ENCODE peak calls at places on chromosomes 6 and 20, in four cellular contexts. Z, W, B and R are unnamed samples.
A peak's percentile ranks its signal among the peaks of the same experiment; 100 is the strongest.

GRCh38 chr6:124955108-124955851 is 7.0 kb upstream of the RNF217 start:
- DNase-seq in Z (no peak), W (no peak), B (no peak), R (no peak)

GRCh38 chr20:33771938-33772337 is 39.2 kb upstream of the CHMP4B start:
- DNase-seq in Z (no peak), W (no peak), B (no peak), R (no peak)

GRCh38 chr6:34195726-34196115 is 41.0 kb upstream of the HMGA1 start:
- DNase-seq in Z (no peak), W (no peak), B (no peak), R (no peak)

GRCh38 chr6:74753883-74754600 is 451.8 kb downstream of the COL12A1 start:
- DNase-seq in Z (no peak), W (no peak), B (no peak), R (no peak)

GRCh38 chr6:26183581-26184408 is 96.6 kb downstream of the HFE start:
- DNase-seq in Z (peak; percentile 85), W (no peak), B (peak; percentile 87), R (peak; percentile 53)

GRCh38 chr20:15703171-15703911 is 869.9 kb downstream of the KIF16B start:
- DNase-seq in Z (peak; percentile 96), W (no peak), B (no peak), R (no peak)

GRCh38 chr6:55399331-55399730 is 72.1 kb downstream of the GFRAL start:
- DNase-seq in Z (no peak), W (no peak), B (no peak), R (no peak)

GRCh38 chr6:144957236-144957937 is 672.3 kb downstream of the UTRN start:
- DNase-seq in Z (no peak), W (no peak), B (no peak), R (no peak)

GRCh38 chr20:63970714-63971431 is 1.1 kb upstream of the ZNF512B start:
- DNase-seq in Z (no peak), W (no peak), B (no peak), R (no peak)

GRCh38 chr6:43468748-43469681 is 8.4 kb upstream of the TJAP1 start:
- DNase-seq in Z (no peak), W (no peak), B (no peak), R (peak; percentile 42)

GRCh38 chr6:1679691-1680068 is 70.0 kb downstream of the FOXC1 start:
- DNase-seq in Z (peak; percentile 42), W (no peak), B (no peak), R (no peak)

GRCh38 chr20:61359254-61359653 is 107.2 kb downstream of the CDH4 start:
- DNase-seq in Z (no peak), W (no peak), B (no peak), R (no peak)

GRCh38 chr20:63087872-63088680 is 81.3 kb upstream of the BHLHE23 start:
- DNase-seq in Z (no peak), W (no peak), B (peak; percentile 8), R (peak; percentile 3)

GRCh38 chr6:3294396-3294795 is 35.6 kb downstream of the PSMG4 start:
- DNase-seq in Z (no peak), W (no peak), B (no peak), R (no peak)

GRCh38 chr6:19795211-19795610 is 42.0 kb upstream of the ID4 start:
- DNase-seq in Z (no peak), W (no peak), B (no peak), R (no peak)

GRCh38 chr6:25017932-25018581 is 82.3 kb upstream of the RIPOR2 start:
- DNase-seq in Z (peak; percentile 78), W (peak; percentile 66), B (peak; percentile 24), R (peak; percentile 53)

GRCh38 chr6:148736779-148737412 is 9.9 kb upstream of the UST start:
- DNase-seq in Z (peak; percentile 26), W (no peak), B (no peak), R (no peak)

GRCh38 chr20:53578492-53579222 is 15.0 kb downstream of the ZNF217 start:
- DNase-seq in Z (peak; percentile 75), W (peak; percentile 39), B (peak; percentile 67), R (no peak)

GRCh38 chr20:20752712-20753111 is 40.3 kb upstream of the RALGAPA2 start:
- DNase-seq in Z (no peak), W (no peak), B (no peak), R (no peak)

GRCh38 chr20:18443841-18444240 is 23.0 kb downstream of the DZANK1 start:
- DNase-seq in Z (no peak), W (no peak), B (no peak), R (no peak)

GRCh38 chr6:5090603-5091002 is 5.5 kb downstream of the PPP1R3G start:
- DNase-seq in Z (no peak), W (no peak), B (no peak), R (no peak)

GRCh38 chr20:9978395-9979004 is 56.3 kb upstream of the ANKEF1 start:
- DNase-seq in Z (peak; percentile 86), W (peak; percentile 5), B (peak; percentile 61), R (no peak)

GRCh38 chr6:163170294-163170883 is 244.1 kb upstream of the QKI start:
- DNase-seq in Z (no peak), W (no peak), B (no peak), R (no peak)

GRCh38 chr6:160203953-160204352 is 54.7 kb downstream of the SLC22A2 start:
- DNase-seq in Z (no peak), W (no peak), B (no peak), R (no peak)

GRCh38 chr6:89583559-89583958 is 55.0 kb downstream of the LYRM2 start:
- DNase-seq in Z (no peak), W (no peak), B (no peak), R (no peak)

GRCh38 chr6:82908661-82909060 is 157.0 kb downstream of the UBE3D start:
- DNase-seq in Z (peak; percentile 8), W (no peak), B (no peak), R (no peak)

GRCh38 chr6:14381225-14381887 is 263.8 kb downstream of the CD83 start:
- DNase-seq in Z (no peak), W (no peak), B (no peak), R (no peak)

GRCh38 chr6:110831405-110831804 is 16.1 kb upstream of the CDK19 start:
- DNase-seq in Z (no peak), W (no peak), B (no peak), R (no peak)

GRCh38 chr6:142760152-142760551 is 184.8 kb downstream of the HIVEP2 start:
- DNase-seq in Z (no peak), W (no peak), B (no peak), R (no peak)

GRCh38 chr6:45959534-45960195 is 56.0 kb downstream of the CLIC5 start:
- DNase-seq in Z (peak; percentile 76), W (no peak), B (no peak), R (no peak)

GRCh38 chr6:52523363-52524207 is 53.3 kb downstream of the TRAM2 start:
- DNase-seq in Z (no peak), W (no peak), B (no peak), R (no peak)

GRCh38 chr6:36539814-36540568 is 7.3 kb downstream of the STK38 start:
- DNase-seq in Z (no peak), W (no peak), B (no peak), R (no peak)
- H3K36me3 ChIP-seq in Z (peaks cover 7% of the 10 kb centered on the region), W (peaks cover 32% of the 10 kb centered on the region), B (peaks cover 12% of the 10 kb centered on the region), R (peaks cover 59% of the 10 kb centered on the region)

DNA sequence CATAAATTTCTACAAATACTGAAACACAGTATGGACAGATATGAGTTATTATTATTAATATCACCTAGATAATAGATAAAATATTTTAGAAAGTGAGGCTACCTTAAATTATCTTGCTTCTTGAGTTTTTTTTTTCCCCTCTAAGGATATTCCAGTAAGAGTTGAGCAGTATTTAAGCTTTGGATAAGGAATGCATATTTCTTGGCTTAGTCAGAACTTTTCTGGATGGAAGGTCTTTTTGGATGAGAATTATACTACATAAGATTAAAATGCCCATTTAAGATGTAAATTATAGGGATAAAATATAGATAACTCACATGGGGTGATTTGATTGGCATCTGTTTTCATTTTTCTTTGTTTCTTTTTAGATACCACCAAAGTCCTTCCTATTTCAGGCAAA is 16.7 kb downstream of the LAMA2 start:
- DNase-seq in Z (no peak), W (no peak), B (no peak), R (no peak)
- H3K36me3 ChIP-seq in Z (no peaks in the 10 kb centered on the region), W (no peaks in the 10 kb centered on the region), B (no peaks in the 10 kb centered on the region), R (peaks cover 5% of the 10 kb centered on the region)

DNA sequence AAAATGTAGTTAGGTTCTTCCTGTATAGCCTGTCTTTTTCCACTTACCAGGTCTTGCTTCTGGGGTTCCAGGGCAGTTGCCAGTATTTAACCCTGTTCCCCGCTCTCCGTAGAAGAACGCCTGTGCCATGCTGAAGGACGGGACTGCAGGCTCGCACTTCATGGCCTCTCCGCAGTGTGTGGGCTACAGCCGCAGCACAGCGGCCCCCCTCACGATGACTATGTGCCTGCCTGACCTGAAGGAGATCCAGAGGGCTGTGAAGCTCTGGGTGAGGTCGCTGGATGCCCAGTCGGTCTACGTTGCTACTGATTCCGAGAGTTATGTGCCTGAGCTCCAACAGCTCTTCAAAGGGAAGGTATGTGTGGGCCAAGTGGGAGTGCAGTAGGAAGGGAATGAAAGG is 23.0 kb downstream of the POFUT1 start:
- DNase-seq in Z (no peak), W (no peak), B (no peak), R (no peak)
- H3K36me3 ChIP-seq in Z (peaks cover 9% of the 10 kb centered on the region), W (peaks cover 17% of the 10 kb centered on the region), B (peaks cover 60% of the 10 kb centered on the region), R (peaks cover 65% of the 10 kb centered on the region)

GRCh38 chr20:37235065-37235464 is 26.5 kb downstream of the GHRH start:
- DNase-seq in Z (no peak), W (no peak), B (no peak), R (no peak)
- H3K36me3 ChIP-seq in Z (peaks cover 38% of the 10 kb centered on the region), W (peaks cover 78% of the 10 kb centered on the region), B (peaks cover 98% of the 10 kb centered on the region), R (peaks cover 84% of the 10 kb centered on the region)

GRCh38 chr6:42075159-42075838 is 25.0 kb downstream of the TAF8 start:
- DNase-seq in Z (peak; percentile 67), W (peak; percentile 23), B (peak; percentile 78), R (peak; percentile 78)
- H3K36me3 ChIP-seq in Z (peaks cover 3% of the 10 kb centered on the region), W (peaks cover 42% of the 10 kb centered on the region), B (peaks cover 59% of the 10 kb centered on the region), R (peaks cover 82% of the 10 kb centered on the region)

GRCh38 chr6:32184084-32184640 is at the start of gene AGER:
- DNase-seq in Z (no peak), W (no peak), B (no peak), R (no peak)
- H3K36me3 ChIP-seq in Z (no peaks in the 10 kb centered on the region), W (peaks cover 33% of the 10 kb centered on the region), B (peaks cover 60% of the 10 kb centered on the region), R (peaks cover 45% of the 10 kb centered on the region)

GRCh38 chr6:42264146-42264851 is 46.6 kb upstream of the MRPS10 start:
- DNase-seq in Z (no peak), W (no peak), B (no peak), R (no peak)

GRCh38 chr6:42263165-42263852 is 45.6 kb upstream of the MRPS10 start:
- DNase-seq in Z (no peak), W (no peak), B (no peak), R (no peak)

GRCh38 chr6:42268016-42268834 is 50.6 kb upstream of the MRPS10 start:
- DNase-seq in Z (no peak), W (no peak), B (no peak), R (no peak)

GRCh38 chr6:42266542-42266941 is 48.9 kb upstream of the MRPS10 start:
- DNase-seq in Z (no peak), W (no peak), B (no peak), R (no peak)

GRCh38 chr6:42264852-42265390 is 47.3 kb upstream of the MRPS10 start:
- DNase-seq in Z (no peak), W (no peak), B (no peak), R (no peak)
- H3K36me3 ChIP-seq in Z (no peaks in the 10 kb centered on the region), W (peaks cover 4% of the 10 kb centered on the region), B (peaks cover 8% of the 10 kb centered on the region), R (peaks cover 12% of the 10 kb centered on the region)